ENCODE peak calls at places on chromosomes 1 and 21, in six cellular contexts. V is trophoblast cell, J is mesendoderm, R is IMR-90, P is neuronal stem cell, L is H1. D is an unnamed sample.

GRCh38 chr1:220458936-220459335 is 69.0 kb upstream of the MARK1 start:
- DNase-seq in V (peak), J (no peak), R (no peak), P (no peak), L (no peak), D (no peak)

GRCh38 chr1:63662846-63663245 is 69.6 kb downstream of the PGM1 start:
- DNase-seq in V (peak), J (peak), R (peak), P (no peak), L (no peak), D (no peak)

GRCh38 chr1:206708058-206708457 is 23.4 kb downstream of the MAPKAPK2 start:
- DNase-seq in V (no peak), J (no peak), R (no peak), P (no peak), L (no peak), D (no peak)

GRCh38 chr1:112882271-112882744 is 73.7 kb downstream of the SLC16A1 start:
- DNase-seq in V (peak), J (no peak), R (no peak), P (no peak), L (no peak), D (no peak)

GRCh38 chr1:230270185-230270939 is 155.8 kb downstream of the PGBD5 start:
- DNase-seq in V (no peak), J (no peak), R (peak), P (no peak), L (no peak), D (peak)

GRCh38 chr21:21200103-21200938 is 202.1 kb downstream of the NCAM2 start:
- DNase-seq in V (peak), J (peak), R (peak), P (no peak), L (no peak), D (peak)

GRCh38 chr1:74222701-74223100 is 12.5 kb upstream of the TNNI3K start:
- DNase-seq in V (no peak), J (no peak), R (peak), P (no peak), L (no peak), D (no peak)

GRCh38 chr1:220879090-220879508 is at the start of gene HLX:
- DNase-seq in V (peak), J (peak), R (peak), P (no peak), L (peak), D (peak)

GRCh38 chr21:38140192-38140905 is 116.4 kb upstream of the KCNJ15 start:
- DNase-seq in V (peak), J (no peak), R (peak), P (no peak), L (no peak), D (peak)

GRCh38 chr1:119141020-119141424 is 569 bp upstream of the WARS2 start:
- DNase-seq in V (peak), J (peak), R (no peak), P (peak), L (peak), D (no peak)
- H3K4me3 ChIP-seq in V (no peak), J (peak), R (peak), P (peak), L (peak), D (peak)

DNA sequence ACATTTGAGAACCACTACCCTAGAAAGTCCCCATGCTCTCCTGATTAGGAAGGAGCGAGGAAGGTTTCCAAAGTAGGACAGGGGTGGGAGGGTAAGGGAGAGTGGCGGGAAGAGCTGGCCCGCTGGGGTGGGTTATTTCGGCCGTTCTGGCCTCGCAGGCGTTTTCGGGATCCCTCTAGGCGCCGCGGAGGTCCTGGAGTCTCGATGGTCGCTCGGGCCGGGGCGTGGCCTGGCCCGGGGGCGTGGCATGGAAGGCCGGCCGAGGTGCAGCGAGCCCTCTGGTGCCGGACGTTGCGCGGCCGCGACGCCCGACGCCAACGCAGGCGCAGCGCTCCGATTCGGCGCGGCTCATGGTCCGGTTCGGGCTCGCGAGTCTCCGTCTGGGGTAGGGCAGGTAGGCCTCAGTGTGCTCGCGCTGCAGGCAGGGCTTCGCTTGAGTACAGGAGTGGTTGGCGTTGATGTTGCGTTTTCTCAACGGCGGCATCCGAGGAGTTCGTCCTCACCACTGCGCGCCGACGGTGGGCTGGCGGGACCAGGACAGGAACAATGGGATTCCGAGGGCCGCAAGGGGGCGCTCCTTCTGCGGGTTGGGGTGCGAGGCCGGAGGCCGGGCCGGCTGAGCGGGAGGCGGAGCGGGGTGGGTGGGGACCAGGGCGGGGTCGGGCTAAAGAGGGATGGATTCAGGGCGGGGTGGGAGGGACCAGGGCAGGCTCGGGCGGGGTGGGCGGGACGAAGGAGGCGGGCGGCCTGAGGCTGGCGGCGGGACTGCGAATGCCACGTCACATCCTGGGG is at the start of gene PGBD2:
- DNase-seq in V (peak), J (peak), R (peak), P (peak), L (peak), D (peak)
- H4K8ac ChIP-seq in V (peak), J (no peak), R (peak), P (peak), L (peak), D (peak)

DNA sequence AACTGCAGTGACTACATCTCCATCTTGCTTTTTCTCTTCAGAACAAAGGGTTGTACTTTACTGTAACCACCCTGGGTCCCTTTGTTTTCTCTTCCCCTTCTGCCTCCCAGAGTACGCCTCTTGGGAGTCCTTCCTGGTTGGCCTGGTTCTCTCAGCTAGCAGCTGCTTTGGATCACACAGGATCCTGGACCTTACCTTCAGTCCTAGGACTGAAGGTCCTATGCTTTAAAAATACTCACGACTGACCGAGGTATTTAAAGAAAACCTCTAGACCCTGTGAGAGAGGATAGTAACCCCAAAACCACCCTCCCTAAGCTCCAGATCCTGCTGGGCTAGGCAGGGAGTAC is 4.8 kb downstream of the TRIM45 start:
- DNase-seq in V (no peak), J (no peak), R (no peak), P (no peak), L (no peak), D (no peak)
- H3K4me3 ChIP-seq in V (no peak), J (no peak), R (no peak), P (no peak), L (no peak), D (no peak)

GRCh38 chr1:228782662-228783414 is 47.6 kb downstream of the RHOU start:
- DNase-seq in V (peak), J (no peak), R (peak), P (no peak), L (no peak), D (peak)

GRCh38 chr1:228783415-228784045 is 48.3 kb downstream of the RHOU start:
- DNase-seq in V (peak), J (peak), R (no peak), P (no peak), L (no peak), D (peak)

GRCh38 chr1:228784191-228784590 is 48.9 kb downstream of the RHOU start:
- DNase-seq in V (peak), J (no peak), R (no peak), P (no peak), L (no peak), D (no peak)

GRCh38 chr1:228781161-228781771 is 46.0 kb downstream of the RHOU start:
- DNase-seq in V (peak), J (peak), R (peak), P (no peak), L (no peak), D (peak)

DNA sequence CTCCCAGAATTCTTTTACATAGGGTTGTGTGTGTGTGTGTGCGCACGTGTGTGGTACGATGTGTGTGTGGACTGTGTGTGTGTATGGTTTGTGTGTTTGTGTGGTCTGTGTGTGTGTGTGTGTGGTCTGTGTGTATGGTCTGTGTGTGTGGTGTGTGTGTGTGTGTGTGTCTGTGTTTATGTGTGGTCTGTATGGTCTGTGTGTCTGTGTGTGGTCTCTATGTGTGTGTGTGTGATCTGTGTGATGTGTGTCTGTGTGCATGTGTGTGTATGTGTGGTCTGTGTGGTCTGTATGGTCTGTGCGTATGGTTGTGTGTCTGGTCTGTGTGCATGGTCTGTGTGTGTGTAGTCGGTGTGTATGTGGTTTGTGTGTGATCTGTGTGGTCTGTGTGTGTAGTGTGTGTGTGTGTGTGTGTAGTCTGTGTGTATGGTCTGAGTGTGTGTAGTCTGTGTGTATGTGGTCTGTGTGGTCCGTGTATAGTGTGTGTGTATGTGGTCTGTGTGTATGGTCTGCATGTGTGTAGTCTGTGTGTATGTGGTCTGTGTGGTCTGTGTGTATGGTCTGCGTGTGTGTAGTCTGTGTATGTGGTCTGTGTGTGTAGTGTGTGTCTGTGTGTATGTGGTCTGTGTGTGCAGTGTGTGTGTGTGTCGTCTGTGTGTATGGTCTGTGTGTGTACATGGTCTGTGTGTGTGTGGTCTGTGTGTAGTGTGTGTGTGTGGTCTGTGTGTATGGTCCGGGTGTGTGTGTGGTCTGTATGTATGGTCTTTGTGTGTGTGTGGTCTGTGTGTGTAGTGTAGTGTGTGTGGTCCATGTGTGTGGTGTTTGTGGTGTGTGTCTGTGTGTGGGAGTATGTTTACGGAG is 46.8 kb downstream of the RHOU start:
- DNase-seq in V (no peak), J (no peak), R (no peak), P (no peak), L (no peak), D (no peak)
- H4K8ac ChIP-seq in V (no peak), J (no peak), R (peak), P (no peak), L (no peak), D (peak)

DNA sequence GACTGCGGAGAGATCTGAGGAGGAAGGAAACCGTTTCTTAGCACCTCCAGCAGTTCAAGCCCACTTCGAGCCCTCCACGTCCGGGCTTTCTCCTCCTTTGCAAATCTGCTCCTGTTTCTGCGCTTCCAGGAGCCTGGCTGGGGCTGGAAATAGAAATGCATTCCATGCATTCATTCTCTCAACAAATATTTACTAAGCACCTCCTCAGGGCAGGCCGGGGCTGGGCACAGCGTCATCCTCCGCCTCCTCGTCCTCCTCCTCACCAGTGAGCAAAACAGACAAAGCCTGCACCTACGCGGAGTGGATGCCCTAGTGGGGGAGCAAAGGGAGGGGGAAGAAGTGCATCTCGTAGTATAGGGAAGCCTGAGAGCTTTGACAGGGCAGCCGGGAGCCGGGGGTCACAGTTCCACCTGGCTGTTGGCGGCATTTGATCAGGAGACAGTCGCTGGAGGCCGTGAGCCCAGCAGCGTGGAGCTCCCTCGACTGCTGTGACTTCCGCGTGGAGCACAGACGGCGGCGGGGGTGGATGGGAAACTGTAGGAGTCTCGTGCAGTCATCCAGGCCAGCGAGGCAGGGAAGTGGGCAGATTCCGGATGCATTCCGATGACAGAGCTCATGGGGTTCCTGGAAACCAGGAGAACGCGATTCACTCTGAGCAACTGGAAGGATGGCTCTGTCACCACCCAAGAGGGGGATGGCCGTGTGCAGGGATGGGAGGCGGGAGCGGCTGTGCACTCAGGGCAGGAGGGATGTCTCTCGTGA is 93.4 kb downstream of the SIK1 start:
- DNase-seq in V (peak), J (peak), R (peak), P (peak), L (no peak), D (peak)
- H3K4me3 ChIP-seq in V (no peak), J (no peak), R (peak), P (peak), L (no peak), D (peak)

GRCh38 chr1:94927405-94928175 is 680 bp upstream of the CNN3 start:
- DNase-seq in V (peak), J (peak), R (peak), P (peak), L (no peak), D (peak)
- H4K8ac ChIP-seq in V (peak), J (peak), R (peak), P (no peak), L (peak), D (peak)

DNA sequence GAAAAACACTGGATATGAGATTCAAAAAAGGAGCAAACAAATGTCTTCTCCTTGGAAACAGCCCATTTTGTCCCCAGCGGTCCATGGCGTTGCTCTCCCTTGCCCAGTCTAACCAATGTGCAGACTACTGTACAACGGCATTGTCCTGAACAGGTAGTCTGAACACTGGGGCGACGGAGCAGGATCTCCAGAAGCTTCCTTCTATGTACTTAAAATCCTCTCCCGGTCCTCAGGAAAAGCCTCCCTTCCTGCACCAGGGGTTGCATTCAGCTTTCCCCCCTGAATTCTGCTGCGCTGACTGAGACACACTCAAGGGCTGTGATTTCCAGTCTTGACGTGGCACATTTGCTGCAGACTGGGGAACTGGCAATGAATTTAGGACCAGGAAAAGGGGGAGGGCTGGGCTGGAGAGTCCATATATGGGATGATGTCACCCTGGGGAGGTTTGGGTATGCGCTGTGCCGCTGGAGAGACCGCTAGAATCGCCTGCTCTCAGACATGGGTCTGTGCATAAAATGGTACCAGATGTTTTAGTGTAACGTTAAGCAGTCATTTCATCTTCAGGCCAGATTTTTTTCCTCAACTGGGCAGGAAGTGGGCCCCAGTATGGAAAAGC is 275.9 kb upstream of the C1orf105 start:
- DNase-seq in V (peak), J (no peak), R (peak), P (no peak), L (no peak), D (peak)
- H3K4me3 ChIP-seq in V (peak), J (no peak), R (peak), P (no peak), L (no peak), D (peak)